ENCODE peak calls at places on chromosomes 5 and 9, in seven cellular contexts. D, I, X, R, P, V and Y are unnamed samples.
A peak's percentile ranks its signal among the peaks of the same experiment; 100 is the strongest.

GRCh38 chr5:61916621-61917620 is 389.1 kb upstream of the KIF2A start:
- DNase-seq in D (no peak), I (no peak), X (no peak), R (no peak), P (no peak), V (no peak), Y (no peak)

GRCh38 chr5:541888-542692 is 17.8 kb upstream of the SLC9A3 start:
- DNase-seq in D (no peak), I (no peak), X (no peak), R (no peak), P (no peak), V (no peak), Y (no peak)

GRCh38 chr9:105877719-105878118 is 183.4 kb downstream of the TMEM38B start:
- DNase-seq in D (no peak), I (peak; percentile 8), X (no peak), R (no peak), P (no peak), V (no peak), Y (no peak)

GRCh38 chr5:14721990-14722656 is 57.6 kb downstream of the OTULIN start:
- DNase-seq in D (peak; percentile 29), I (no peak), X (no peak), R (no peak), P (no peak), V (no peak), Y (no peak)

GRCh38 chr9:91428431-91428830 is 4.8 kb upstream of the NFIL3 start:
- DNase-seq in D (no peak), I (no peak), X (no peak), R (no peak), P (no peak), V (no peak), Y (no peak)

GRCh38 chr5:143106175-143106574 is 297.3 kb downstream of the NR3C1 start:
- DNase-seq in D (peak; percentile 80), I (peak; percentile 35), X (no peak), R (no peak), P (peak; percentile 20), V (peak; percentile 39), Y (no peak)

GRCh38 chr9:20394928-20395327 is 227.4 kb downstream of the MLLT3 start:
- DNase-seq in D (no peak), I (peak; percentile 52), X (no peak), R (no peak), P (no peak), V (no peak), Y (no peak)

GRCh38 chr5:32565143-32565542 is 20.2 kb upstream of the SUB1 start:
- DNase-seq in D (no peak), I (no peak), X (no peak), R (no peak), P (no peak), V (no peak), Y (no peak)

GRCh38 chr9:101479337-101480045 is 43.9 kb upstream of the ALDOB start:
- DNase-seq in D (no peak), I (peak; percentile 45), X (no peak), R (no peak), P (no peak), V (peak; percentile 68), Y (no peak)

GRCh38 chr5:147234825-147235635 is at the start of gene STK32A:
- DNase-seq in D (no peak), I (peak; percentile 93), X (no peak), R (peak; percentile 92), P (no peak), V (peak; percentile 75), Y (no peak)

GRCh38 chr9:137441289-137441934 is at the start of gene ENTPD8:
- DNase-seq in D (peak; percentile 87), I (peak; percentile 92), X (peak; percentile 71), R (peak; percentile 90), P (no peak), V (peak; percentile 82), Y (no peak)

GRCh38 chr5:52950686-52951085 is 38.5 kb upstream of the ITGA2 start:
- DNase-seq in D (no peak), I (no peak), X (no peak), R (no peak), P (no peak), V (no peak), Y (no peak)

GRCh38 chr5:73442960-73443627 is 5.5 kb downstream of the FOXD1 start:
- DNase-seq in D (no peak), I (no peak), X (no peak), R (no peak), P (no peak), V (no peak), Y (no peak)

GRCh38 chr9:38254151-38254550 is 138.4 kb upstream of the ALDH1B1 start:
- DNase-seq in D (no peak), I (no peak), X (no peak), R (no peak), P (no peak), V (no peak), Y (no peak)

GRCh38 chr5:24747327-24747726 is 102.5 kb upstream of the CDH10 start:
- DNase-seq in D (no peak), I (no peak), X (no peak), R (no peak), P (no peak), V (no peak), Y (no peak)

GRCh38 chr9:110244616-110245015 is 11.7 kb downstream of the TXN start:
- DNase-seq in D (no peak), I (no peak), X (no peak), R (no peak), P (no peak), V (no peak), Y (no peak)

GRCh38 chr9:618478-618877 is 223.0 kb upstream of the DMRT1 start:
- DNase-seq in D (no peak), I (no peak), X (no peak), R (no peak), P (no peak), V (no peak), Y (no peak)

GRCh38 chr9:617441-618085 is 223.9 kb upstream of the DMRT1 start:
- DNase-seq in D (no peak), I (peak; percentile 39), X (no peak), R (no peak), P (no peak), V (no peak), Y (no peak)

GRCh38 chr9:624935-625505 is 216.5 kb upstream of the DMRT1 start:
- DNase-seq in D (no peak), I (no peak), X (no peak), R (no peak), P (no peak), V (no peak), Y (no peak)

GRCh38 chr9:616694-617093 is 224.8 kb upstream of the DMRT1 start:
- DNase-seq in D (no peak), I (no peak), X (no peak), R (no peak), P (no peak), V (no peak), Y (no peak)

DNA sequence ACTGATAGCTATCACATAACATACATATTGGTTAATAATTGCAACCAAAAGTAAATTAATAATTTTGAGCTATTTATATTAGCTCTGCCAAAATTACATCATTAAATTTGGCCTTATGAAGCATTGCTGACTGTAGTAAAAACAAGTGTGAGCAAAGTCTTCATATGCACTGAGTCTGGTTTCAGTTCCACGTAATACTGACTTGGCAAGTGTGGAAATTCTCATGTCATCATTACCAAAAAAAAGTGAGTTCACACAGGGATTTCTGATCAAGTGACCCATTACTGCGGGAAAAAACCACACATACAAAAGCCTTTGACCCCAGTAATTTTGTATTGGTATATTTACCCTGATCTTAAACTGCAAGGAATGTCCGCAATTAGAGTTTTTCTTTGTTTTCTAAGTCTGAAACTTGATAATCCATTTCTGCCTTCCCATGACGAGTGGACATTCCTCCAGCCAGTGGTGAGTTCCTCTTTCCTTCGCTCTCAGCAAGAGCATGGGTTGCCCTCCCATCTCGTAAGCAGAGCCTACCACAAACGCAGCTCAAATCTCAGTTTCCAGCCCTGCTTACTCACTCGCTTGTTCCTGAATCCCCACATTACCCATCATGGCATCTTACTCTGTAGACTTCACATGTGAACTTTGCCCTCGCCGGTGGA is 220.2 kb upstream of the DMRT1 start:
- DNase-seq in D (no peak), I (no peak), X (no peak), R (no peak), P (no peak), V (no peak), Y (no peak)
- TF ChIP-seq POLR2AphosphoS5 in D (no peak), I (no peak), X (no peak), R (no peak), P (no peak), V (no peak), Y (no peak)

GRCh38 chr5:88831856-88832255 is 51.1 kb downstream of the MEF2C start:
- DNase-seq in D (no peak), I (no peak), X (no peak), R (no peak), P (no peak), V (no peak), Y (no peak)
- TF ChIP-seq POLR2AphosphoS5 in D (no peak), I (no peak), X (no peak), R (no peak), P (no peak), V (no peak), Y (no peak)

DNA sequence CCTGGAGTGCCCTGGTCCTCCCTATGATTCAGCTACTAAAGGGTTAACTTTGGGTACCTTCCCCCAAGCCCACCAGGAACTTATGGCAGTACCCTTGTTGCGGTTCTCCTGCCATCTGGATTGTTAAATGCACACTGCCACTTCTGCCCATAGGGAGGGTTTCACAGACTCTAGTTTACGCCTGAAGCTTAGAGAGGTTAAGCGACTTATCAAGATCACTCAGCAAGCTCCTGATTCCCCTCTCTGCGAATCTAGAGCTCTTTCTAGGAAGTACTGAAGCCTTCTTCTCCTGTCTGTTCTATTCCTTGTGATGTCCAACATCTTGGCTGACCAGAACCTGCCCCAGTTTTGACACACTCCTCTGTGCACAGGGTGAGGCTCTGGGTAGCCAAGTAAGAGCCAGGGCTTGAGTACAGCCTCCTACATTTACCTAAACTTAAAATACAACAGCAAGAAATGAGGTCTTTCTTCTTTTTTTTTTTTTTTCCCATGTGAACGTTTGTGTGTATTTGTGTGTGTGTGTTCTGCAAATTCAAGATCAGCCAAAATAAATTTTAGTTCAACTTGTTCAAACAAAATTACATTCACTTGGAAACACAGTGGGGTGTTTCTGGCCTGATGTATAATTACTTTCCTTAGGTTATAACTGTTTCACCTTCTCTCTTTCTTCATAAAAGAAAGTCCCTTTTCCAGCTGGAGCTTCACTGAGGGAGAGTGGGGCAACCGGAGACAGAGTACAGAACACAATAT is 28.6 kb upstream of the KLF4 start:
- DNase-seq in D (no peak), I (no peak), X (no peak), R (no peak), P (no peak), V (no peak), Y (no peak)
- TF ChIP-seq POLR2AphosphoS5 in D (no peak), I (no peak), X (no peak), R (no peak), P (no peak), V (no peak), Y (no peak)

GRCh38 chr5:145833616-145834200 is 1.4 kb downstream of the PRELID2 start:
- DNase-seq in D (no peak), I (no peak), X (no peak), R (no peak), P (no peak), V (no peak), Y (no peak)

GRCh38 chr5:145838276-145838675 is 3.1 kb upstream of the PRELID2 start:
- DNase-seq in D (peak; percentile 19), I (no peak), X (no peak), R (no peak), P (no peak), V (peak; percentile 58), Y (no peak)

GRCh38 chr5:145834554-145834916 is 607 bp downstream of the PRELID2 start:
- DNase-seq in D (no peak), I (no peak), X (no peak), R (no peak), P (no peak), V (no peak), Y (no peak)

GRCh38 chr5:145835839-145836222 is 689 bp upstream of the PRELID2 start:
- DNase-seq in D (no peak), I (no peak), X (no peak), R (no peak), P (no peak), V (no peak), Y (no peak)

GRCh38 chr5:145834917-145835838 is at the start of gene PRELID2:
- DNase-seq in D (peak; percentile 89), I (peak; percentile 97), X (peak; percentile 90), R (peak; percentile 95), P (peak; percentile 61), V (peak; percentile 94), Y (peak; percentile 31)
- TF ChIP-seq POLR2AphosphoS5 in D (peak; percentile 57), I (peak; percentile 70), X (no peak), R (peak; percentile 6), P (peak; percentile 64), V (peak; percentile 70), Y (no peak)